ENCODE peak calls at places on chromosomes 4 and X, in eight cellular contexts. A is upper lobe of left lung, M is left ventricle myocardium inferior, D is AG09309, N is breast epithelium, P is hepatocyte, G is fibroblast of pulmonary artery, W is H9. S is an unnamed sample.

GRCh38 chrX:41085883-41086626 is 810 bp downstream of the USP9X start:
- DNase-seq in N (no peak), D (no peak), G (peak), M (peak), W (no peak), P (peak), A (peak), S (peak)

GRCh38 chr4:73086095-73086869 is 16.8 kb upstream of the COX18 start:
- DNase-seq in D (no peak), M (no peak), G (no peak), P (no peak), A (no peak), W (no peak), N (no peak), S (no peak)

GRCh38 chr4:38230121-38230728 is 270.0 kb downstream of the PTTG2 start:
- DNase-seq in N (no peak), A (no peak), W (no peak), G (no peak), M (no peak), D (no peak), P (peak), S (no peak)

GRCh38 chr4:174516345-174516744 is 5.9 kb downstream of the HPGD start:
- DNase-seq in M (no peak), G (no peak), A (no peak), P (no peak), W (no peak), D (no peak), N (no peak), S (no peak)

GRCh38 chr4:24730256-24731001 is 64.9 kb upstream of the SOD3 start:
- DNase-seq in A (peak), P (no peak), W (no peak), D (peak), G (peak), N (no peak), M (peak), S (no peak)

GRCh38 chrX:152904151-152905080 is 6.5 kb downstream of the ZNF185 start:
- DNase-seq in M (no peak), N (no peak), W (peak), G (peak), A (no peak), D (peak), P (peak), S (peak)

GRCh38 chrX:56766554-56767412 is 37.7 kb downstream of the NBDY start:
- DNase-seq in W (peak), D (no peak), N (no peak), A (no peak), M (no peak), P (no peak), G (peak), S (peak)

GRCh38 chrX:25022499-25023325 is 6.9 kb upstream of the ARX start:
- DNase-seq in G (no peak), P (peak), M (no peak), W (no peak), A (peak), D (no peak), N (no peak), S (no peak)

GRCh38 chrX:9785944-9786741 is at the start of gene SHROOM2:
- DNase-seq in A (peak), N (no peak), P (peak), W (no peak), D (no peak), G (peak), M (no peak), S (peak)

GRCh38 chr4:128241425-128241913 is 46.1 kb downstream of the PGRMC2 start:
- DNase-seq in A (no peak), W (no peak), G (peak), N (peak), D (peak), M (no peak), P (peak), S (no peak)

GRCh38 chr4:152352645-152353116 is 183.2 kb downstream of the FBXW7 start:
- DNase-seq in M (peak), D (peak), P (peak), A (no peak), G (peak), W (peak), N (no peak), S (peak)

GRCh38 chr4:15396157-15396800 is 31.6 kb upstream of the C1QTNF7 start:
- DNase-seq in W (peak), A (no peak), D (no peak), N (no peak), G (peak), P (peak), M (no peak), S (no peak)

GRCh38 chr4:68209003-68209402 is 36.5 kb downstream of the TMPRSS11B start:
- DNase-seq in P (no peak), M (no peak), W (no peak), N (no peak), A (no peak), D (no peak), G (peak), S (no peak)

GRCh38 chr4:8834681-8835220 is 36.9 kb downstream of the HMX1 start:
- DNase-seq in N (peak), P (no peak), D (no peak), M (no peak), G (no peak), A (peak), W (peak), S (no peak)

GRCh38 chrX:47174846-47175587 is 18.6 kb upstream of the UBA1 start:
- DNase-seq in M (no peak), G (no peak), N (no peak), P (peak), D (no peak), A (no peak), W (no peak), S (no peak)

GRCh38 chr4:112381996-112382692 is 85.0 kb downstream of the ALPK1 start:
- DNase-seq in W (no peak), M (no peak), A (no peak), G (no peak), P (no peak), N (no peak), D (no peak), S (no peak)

GRCh38 chr4:30767147-30767546 is 47.0 kb downstream of the PCDH7 start:
- DNase-seq in D (no peak), W (no peak), P (no peak), G (no peak), M (no peak), N (no peak), A (no peak), S (no peak)
- TF ChIP-seq CTCF in D (no peak), W (no peak), P (no peak), G (no peak), M (no peak), N (no peak), A (no peak), S (no peak)

GRCh38 chr4:89316931-89317366 is 9.3 kb upstream of the GPRIN3 start:
- DNase-seq in P (no peak), M (no peak), A (no peak), G (peak), N (no peak), W (no peak), D (no peak), S (no peak)
- TF ChIP-seq CTCF in P (no peak), M (no peak), A (no peak), G (no peak), N (no peak), W (no peak), D (no peak), S (no peak)

GRCh38 chrX:133177202-133177601 is 41.0 kb downstream of the TFDP3 start:
- DNase-seq in P (no peak), W (no peak), A (no peak), G (no peak), M (no peak), D (no peak), N (no peak), S (no peak)

DNA sequence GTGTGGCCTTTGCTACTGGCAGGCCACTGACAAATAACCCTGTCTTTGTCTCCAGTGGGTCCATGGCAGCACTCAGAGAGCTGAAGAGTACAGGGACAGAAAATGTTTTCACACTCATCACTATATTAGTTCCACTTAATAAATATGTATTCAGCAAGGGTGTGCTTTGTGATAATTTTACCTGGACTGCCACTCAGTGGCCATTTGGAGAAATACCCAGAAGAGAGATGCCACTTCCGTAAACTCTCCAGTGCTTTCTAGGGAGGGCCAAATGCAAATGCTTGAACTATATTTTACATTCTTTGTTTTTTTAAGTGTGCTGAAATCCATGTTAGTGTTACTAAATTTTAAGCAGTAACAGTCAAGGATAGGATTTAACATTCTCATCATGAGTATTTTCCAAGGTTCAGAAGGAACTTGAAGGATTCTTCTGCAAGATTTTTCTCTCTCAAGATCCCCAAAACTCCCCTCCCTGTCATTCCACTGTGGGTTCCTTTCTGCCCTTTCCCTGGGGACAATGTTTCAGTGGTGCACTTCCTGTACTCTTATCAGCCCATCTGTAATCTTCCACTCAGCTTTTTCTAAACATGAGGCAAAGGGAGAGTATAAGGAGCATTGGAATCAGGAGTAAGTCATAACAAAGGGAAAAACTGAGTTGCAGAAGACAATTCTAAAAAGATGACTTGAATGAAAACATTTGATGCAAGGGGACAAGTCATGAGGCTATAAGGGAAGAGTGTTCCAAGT is 46.0 kb downstream of the TFDP3 start:
- DNase-seq in N (no peak), W (no peak), M (no peak), A (no peak), D (no peak), P (peak), G (peak), S (no peak)
- TF ChIP-seq CTCF in N (peak), W (peak), M (peak), A (peak), D (peak), P (peak), G (peak), S (peak)

DNA sequence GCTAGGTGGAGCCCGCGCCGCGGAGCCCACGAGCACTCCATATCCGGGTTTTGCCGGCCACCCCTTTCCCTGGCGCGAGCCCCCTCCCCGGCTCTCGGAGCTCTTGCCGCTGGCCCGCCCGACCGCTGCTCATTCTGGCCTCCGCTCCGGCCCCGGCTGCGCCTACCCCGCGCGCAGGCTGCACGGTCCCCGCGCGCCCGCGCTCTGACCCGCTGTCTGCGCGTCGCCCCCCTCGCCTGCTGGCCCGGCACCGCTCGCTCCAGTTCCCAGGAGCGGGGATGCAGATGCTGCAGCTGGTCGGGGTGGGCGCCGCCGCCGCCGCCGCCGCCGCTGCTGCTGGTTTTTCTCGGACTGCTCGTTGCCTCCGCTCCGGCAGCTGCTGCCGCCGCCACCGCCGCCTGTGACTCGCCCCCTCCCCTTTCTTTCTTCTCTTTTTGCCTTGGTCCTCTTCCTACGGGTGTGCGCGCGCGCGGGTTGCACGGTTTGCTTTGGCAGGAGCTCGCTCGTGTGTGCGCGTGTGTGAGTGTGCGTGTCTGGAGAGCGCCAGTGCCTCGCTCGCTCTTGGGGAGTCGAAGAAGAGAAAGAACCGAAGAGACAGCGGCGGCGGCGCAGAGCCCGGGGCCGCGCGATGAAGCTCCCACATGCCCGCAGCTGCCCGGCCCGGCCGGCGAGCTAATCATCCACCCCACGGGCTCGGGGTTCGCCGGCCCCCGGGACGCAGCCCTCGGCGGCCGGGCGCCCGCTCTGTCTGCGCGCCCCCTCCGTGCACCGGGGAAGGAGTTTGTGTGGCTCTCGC is at the start of gene ADGRL3:
- DNase-seq in P (peak), N (no peak), D (no peak), W (peak), M (peak), G (peak), A (peak), S (peak)
- TF ChIP-seq CTCF in P (no peak), N (no peak), D (no peak), W (no peak), M (no peak), G (no peak), A (no peak), S (no peak)

GRCh38 chr4:46274717-46275116 is 115.2 kb downstream of the GABRA2 start:
- DNase-seq in A (no peak), M (no peak), D (no peak), P (no peak), W (no peak), N (no peak), G (peak), S (no peak)
- TF ChIP-seq CTCF in A (no peak), M (peak), D (no peak), P (peak), W (peak), N (no peak), G (peak), S (no peak)

GRCh38 chrX:103158317-103158621 is 56.6 kb upstream of the BEX4 start:
- DNase-seq in N (no peak), G (no peak), P (no peak), A (no peak), W (no peak), M (no peak), D (no peak), S (no peak)
- TF ChIP-seq CTCF in N (no peak), G (no peak), P (no peak), A (peak), W (no peak), M (no peak), D (no peak), S (no peak)

GRCh38 chr4:40908297-40908696 is 158.5 kb downstream of the NSUN7 start:
- DNase-seq in G (no peak), M (no peak), N (no peak), W (peak), P (peak), D (no peak), A (peak), S (no peak)

GRCh38 chr4:40909363-40909876 is 159.7 kb downstream of the NSUN7 start:
- DNase-seq in P (peak), M (no peak), N (no peak), W (no peak), G (peak), A (no peak), D (peak), S (no peak)

GRCh38 chr4:40912455-40913055 is 162.8 kb downstream of the NSUN7 start:
- DNase-seq in M (no peak), D (no peak), G (peak), N (no peak), W (no peak), P (no peak), A (no peak), S (no peak)

GRCh38 chr4:40910706-40911105 is 161.0 kb downstream of the NSUN7 start:
- DNase-seq in N (no peak), A (no peak), M (no peak), P (no peak), G (peak), D (no peak), W (no peak), S (no peak)

GRCh38 chr4:40908702-40909362 is 159.1 kb downstream of the NSUN7 start:
- DNase-seq in P (peak), W (peak), N (no peak), D (no peak), M (peak), G (peak), A (no peak), S (peak)
- TF ChIP-seq CTCF in P (peak), W (peak), N (peak), D (peak), M (peak), G (peak), A (peak), S (peak)

DNA sequence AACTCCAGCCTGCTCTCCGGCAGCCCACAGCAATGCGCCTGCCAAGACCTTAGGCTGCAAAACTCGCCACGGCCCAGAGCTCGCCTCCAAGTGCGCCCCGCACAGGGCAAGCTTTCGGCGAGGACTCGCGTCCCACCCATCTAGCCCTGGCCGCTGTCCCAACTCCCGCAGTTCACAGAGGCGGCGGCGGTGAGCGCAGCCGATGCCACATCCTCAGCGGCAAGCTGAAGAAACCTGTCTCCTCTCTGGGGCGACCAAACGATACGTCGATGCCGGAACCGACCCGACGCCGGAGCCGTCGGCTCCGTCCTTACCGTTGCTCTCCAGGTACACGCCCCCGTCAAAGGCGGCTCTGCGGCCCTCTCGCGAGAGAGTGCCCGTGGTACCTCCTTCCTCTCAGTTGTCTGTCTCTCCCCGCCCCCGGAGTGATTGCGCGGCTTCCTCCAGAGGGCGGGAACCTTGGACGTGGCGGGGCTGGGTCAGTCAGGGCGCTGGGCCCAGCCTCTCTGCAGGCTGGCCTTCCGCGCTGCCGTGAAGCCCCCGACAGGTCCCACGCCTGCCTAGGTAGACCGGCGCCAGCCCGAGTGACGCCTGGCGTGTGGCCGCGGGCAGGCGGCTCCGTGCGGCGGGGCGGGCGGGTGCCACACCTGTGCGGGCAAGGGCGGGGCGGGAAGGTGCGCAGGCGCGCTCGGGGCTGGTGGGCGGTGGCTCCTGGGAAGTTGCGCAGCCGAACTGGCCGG is 380 bp upstream of the RAB33B start:
- DNase-seq in A (peak), M (peak), P (peak), G (peak), N (peak), W (peak), D (peak), S (peak)
- TF ChIP-seq CTCF in A (peak), M (no peak), P (peak), G (peak), N (peak), W (no peak), D (no peak), S (no peak)

DNA sequence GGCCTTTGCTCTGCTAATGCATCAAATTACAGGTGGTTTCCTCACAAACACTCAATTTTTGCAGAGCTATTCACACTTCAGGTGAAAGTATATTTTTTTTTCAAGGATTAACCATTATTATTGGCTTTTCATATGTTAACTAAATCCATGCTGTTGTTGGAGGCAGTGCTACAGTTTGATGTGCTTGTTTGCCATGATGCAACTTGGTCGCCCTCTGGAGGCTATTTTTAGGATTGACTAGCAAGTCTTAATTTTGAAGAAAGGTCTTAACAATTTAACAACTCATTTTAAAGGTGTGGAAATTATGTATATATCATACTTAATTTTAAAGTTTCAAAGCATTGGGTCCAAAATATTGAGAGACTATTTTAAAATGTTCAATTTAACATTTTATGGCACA is 168.8 kb upstream of the FAM47A start:
- DNase-seq in M (no peak), W (peak), A (no peak), P (peak), G (peak), N (no peak), D (peak), S (no peak)
- TF ChIP-seq CTCF in M (peak), W (peak), A (no peak), P (peak), G (peak), N (no peak), D (peak), S (peak)